ENCODE peak calls at places on chromosomes 6 and 20, in six cellular contexts. One of them, this sample, is unnamed.

GRCh38 chr6:87139236-87139635 is 16.1 kb upstream of the ZNF292 start:
- DNase-seq in A549: peak
- DNase-seq in H1: no peak
- DNase-seq in erythroblast: peak
- DNase-seq in HCT116: peak
- DNase-seq in uterus: no peak
- DNase-seq in this sample: no peak

GRCh38 chr6:132399376-132400074 is 1.8 kb downstream of the MOXD1 start:
- DNase-seq in erythroblast: no peak
- DNase-seq in A549: no peak
- DNase-seq in H1: no peak
- DNase-seq in HCT116: no peak
- DNase-seq in uterus: no peak
- DNase-seq in this sample: no peak

GRCh38 chr6:3227363-3228045 is at the start of gene TUBB2B:
- DNase-seq in HCT116: no peak
- DNase-seq in H1: peak
- DNase-seq in erythroblast: no peak
- DNase-seq in uterus: no peak
- DNase-seq in A549: no peak
- DNase-seq in this sample: no peak

GRCh38 chr20:63156221-63156671 is 59.7 kb downstream of the YTHDF1 start:
- DNase-seq in uterus: no peak
- DNase-seq in H1: no peak
- DNase-seq in erythroblast: no peak
- DNase-seq in A549: no peak
- DNase-seq in HCT116: no peak
- DNase-seq in this sample: no peak

GRCh38 chr20:55097621-55098020 is 622.2 kb downstream of the DOK5 start:
- DNase-seq in uterus: no peak
- DNase-seq in A549: no peak
- DNase-seq in erythroblast: no peak
- DNase-seq in H1: no peak
- DNase-seq in HCT116: no peak
- DNase-seq in this sample: no peak

GRCh38 chr20:61883867-61884393 is 181.8 kb downstream of the TAF4 start:
- DNase-seq in H1: no peak
- DNase-seq in A549: no peak
- DNase-seq in erythroblast: no peak
- DNase-seq in uterus: no peak
- DNase-seq in HCT116: no peak
- DNase-seq in this sample: no peak

GRCh38 chr20:45052698-45053440 is 48.1 kb downstream of the KCNS1 start:
- DNase-seq in H1: no peak
- DNase-seq in erythroblast: no peak
- DNase-seq in uterus: no peak
- DNase-seq in HCT116: no peak
- DNase-seq in A549: no peak
- DNase-seq in this sample: no peak

GRCh38 chr20:62980380-62980960 is 26.3 kb downstream of the BHLHE23 start:
- DNase-seq in H1: no peak
- DNase-seq in erythroblast: no peak
- DNase-seq in uterus: no peak
- DNase-seq in HCT116: no peak
- DNase-seq in A549: no peak
- DNase-seq in this sample: no peak

GRCh38 chr6:2875840-2876207 is 27.3 kb downstream of the SERPINB9 start:
- DNase-seq in H1: no peak
- DNase-seq in erythroblast: peak
- DNase-seq in A549: no peak
- DNase-seq in HCT116: no peak
- DNase-seq in uterus: no peak
- DNase-seq in this sample: no peak

GRCh38 chr20:41040855-41041254 is 12.2 kb downstream of the TOP1 start:
- DNase-seq in A549: no peak
- DNase-seq in uterus: no peak
- DNase-seq in erythroblast: no peak
- DNase-seq in H1: no peak
- DNase-seq in HCT116: no peak
- DNase-seq in this sample: no peak

GRCh38 chr6:44699082-44699481 is 311.6 kb downstream of the CDC5L start:
- DNase-seq in HCT116: no peak
- DNase-seq in A549: no peak
- DNase-seq in erythroblast: no peak
- DNase-seq in H1: no peak
- DNase-seq in uterus: no peak
- DNase-seq in this sample: no peak

GRCh38 chr20:50817776-50818172 is 22.9 kb downstream of the BCAS4 start:
- DNase-seq in A549: no peak
- DNase-seq in erythroblast: no peak
- DNase-seq in HCT116: no peak
- DNase-seq in H1: no peak
- DNase-seq in uterus: no peak
- DNase-seq in this sample: no peak

GRCh38 chr20:31496761-31497295 is 17.4 kb upstream of the HM13 start:
- DNase-seq in HCT116: no peak
- DNase-seq in erythroblast: no peak
- DNase-seq in H1: no peak
- DNase-seq in uterus: peak
- DNase-seq in A549: no peak
- DNase-seq in this sample: no peak

GRCh38 chr6:51029576-51029975 is 210.9 kb downstream of the TFAP2B start:
- DNase-seq in HCT116: no peak
- DNase-seq in erythroblast: no peak
- DNase-seq in uterus: no peak
- DNase-seq in A549: no peak
- DNase-seq in H1: no peak
- DNase-seq in this sample: no peak

GRCh38 chr20:47179267-47179666 is 177.2 kb downstream of the ZMYND8 start:
- DNase-seq in HCT116: no peak
- DNase-seq in uterus: no peak
- DNase-seq in H1: no peak
- DNase-seq in erythroblast: no peak
- DNase-seq in A549: no peak
- DNase-seq in this sample: no peak

GRCh38 chr20:24958506-24959385 is 9.7 kb downstream of the CST7 start:
- DNase-seq in uterus: no peak
- DNase-seq in A549: no peak
- DNase-seq in H1: no peak
- DNase-seq in HCT116: no peak
- DNase-seq in erythroblast: no peak
- DNase-seq in this sample: no peak

GRCh38 chr6:83860347-83860731 is 850 bp downstream of the CYB5R4 start:
- DNase-seq in HCT116: no peak
- DNase-seq in erythroblast: peak
- DNase-seq in A549: no peak
- DNase-seq in H1: no peak
- DNase-seq in uterus: no peak
- DNase-seq in this sample: no peak

GRCh38 chr20:145877-146276 is 3.5 kb downstream of the DEFB126 start:
- DNase-seq in HCT116: no peak
- DNase-seq in erythroblast: no peak
- DNase-seq in A549: no peak
- DNase-seq in uterus: no peak
- DNase-seq in H1: no peak
- DNase-seq in this sample: no peak

GRCh38 chr20:23146857-23147256 is 60.7 kb upstream of the CD93 start:
- DNase-seq in uterus: no peak
- DNase-seq in erythroblast: peak
- DNase-seq in A549: no peak
- DNase-seq in HCT116: no peak
- DNase-seq in H1: no peak
- DNase-seq in this sample: no peak

GRCh38 chr20:53826597-53827291 is 233.1 kb upstream of the ZNF217 start:
- DNase-seq in H1: no peak
- DNase-seq in erythroblast: no peak
- DNase-seq in HCT116: no peak
- DNase-seq in A549: peak
- DNase-seq in uterus: no peak
- DNase-seq in this sample: no peak
- TF ChIP-seq POLR2A in H1: no peak
- TF ChIP-seq POLR2A in erythroblast: no peak
- TF ChIP-seq POLR2A in HCT116: no peak
- TF ChIP-seq POLR2A in A549: no peak
- TF ChIP-seq POLR2A in uterus: no peak
- TF ChIP-seq POLR2A in this sample: no peak

DNA sequence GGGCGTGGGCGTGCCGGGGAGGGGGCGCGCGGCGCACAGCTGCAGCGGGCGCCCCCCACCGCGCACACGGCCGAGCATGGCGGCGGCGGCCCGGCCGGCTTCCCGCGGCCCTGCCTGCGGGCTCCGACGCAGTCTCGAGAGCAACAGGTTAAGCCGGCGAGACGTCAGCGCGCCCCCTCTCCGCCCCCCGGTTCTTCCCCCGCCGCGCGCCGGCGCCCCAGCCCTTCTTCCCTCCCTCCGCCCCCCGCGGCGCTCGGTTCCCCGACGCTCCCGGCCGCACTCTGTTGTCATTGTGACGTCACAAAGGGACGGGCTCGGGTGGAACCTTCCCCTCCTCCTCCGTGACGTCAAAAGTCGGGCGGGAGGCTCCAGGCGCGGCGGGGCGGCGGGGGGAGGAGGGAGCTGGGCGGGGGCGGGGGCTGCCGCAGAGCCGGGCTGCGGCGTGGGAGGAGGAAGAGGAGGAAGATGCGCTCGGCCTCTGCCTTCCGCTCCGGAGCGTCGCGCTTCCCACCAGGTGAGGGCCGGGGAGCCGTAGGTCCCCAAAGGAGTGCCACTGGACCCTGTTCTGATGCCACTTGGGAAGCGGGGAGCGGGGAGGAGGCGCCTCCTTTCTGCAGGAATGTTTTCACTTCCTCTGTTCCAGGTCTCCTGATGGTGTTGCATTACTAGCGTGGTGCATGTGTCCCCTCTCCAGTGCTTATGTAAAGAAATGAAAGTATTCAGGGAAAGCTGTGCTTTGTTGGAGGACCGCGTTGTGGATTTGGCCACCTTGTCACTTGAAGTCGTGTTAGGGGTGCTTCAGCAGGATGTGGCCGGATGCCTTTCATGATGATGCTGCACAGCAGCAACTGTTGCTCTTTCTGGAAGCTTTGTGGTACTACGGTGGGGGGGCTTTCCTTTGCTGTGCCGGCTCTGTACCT is 2.8 kb downstream of the JARID2 start:
- DNase-seq in HCT116: peak
- DNase-seq in A549: peak
- DNase-seq in H1: peak
- DNase-seq in erythroblast: peak
- DNase-seq in uterus: peak
- DNase-seq in this sample: peak
- TF ChIP-seq POLR2A in HCT116: no peak
- TF ChIP-seq POLR2A in A549: peak
- TF ChIP-seq POLR2A in H1: no peak
- TF ChIP-seq POLR2A in erythroblast: peak
- TF ChIP-seq POLR2A in uterus: no peak
- TF ChIP-seq POLR2A in this sample: peak

GRCh38 chr20:3925113-3925695 is 36.0 kb downstream of the PANK2 start:
- DNase-seq in uterus: no peak
- DNase-seq in HCT116: no peak
- DNase-seq in A549: no peak
- DNase-seq in erythroblast: no peak
- DNase-seq in H1: no peak
- DNase-seq in this sample: no peak

GRCh38 chr20:3929713-3930060 is 40.5 kb downstream of the PANK2 start:
- DNase-seq in HCT116: no peak
- DNase-seq in erythroblast: no peak
- DNase-seq in A549: no peak
- DNase-seq in H1: no peak
- DNase-seq in uterus: no peak
- DNase-seq in this sample: no peak

GRCh38 chr20:3930265-3931206 is 41.3 kb downstream of the PANK2 start:
- DNase-seq in uterus: no peak
- DNase-seq in erythroblast: peak
- DNase-seq in HCT116: no peak
- DNase-seq in A549: no peak
- DNase-seq in H1: no peak
- DNase-seq in this sample: no peak

GRCh38 chr20:3925899-3926638 is 36.9 kb downstream of the PANK2 start:
- DNase-seq in H1: no peak
- DNase-seq in uterus: no peak
- DNase-seq in A549: no peak
- DNase-seq in HCT116: no peak
- DNase-seq in erythroblast: no peak
- DNase-seq in this sample: no peak

GRCh38 chr20:3927486-3928291 is 38.5 kb downstream of the PANK2 start:
- DNase-seq in uterus: no peak
- DNase-seq in H1: peak
- DNase-seq in A549: no peak
- DNase-seq in HCT116: no peak
- DNase-seq in erythroblast: peak
- DNase-seq in this sample: no peak
- TF ChIP-seq POLR2A in uterus: no peak
- TF ChIP-seq POLR2A in H1: peak
- TF ChIP-seq POLR2A in A549: no peak
- TF ChIP-seq POLR2A in HCT116: no peak
- TF ChIP-seq POLR2A in erythroblast: peak
- TF ChIP-seq POLR2A in this sample: no peak

GRCh38 chr6:6582111-6582510 is 6.4 kb upstream of the LY86 start:
- DNase-seq in uterus: no peak
- DNase-seq in HCT116: no peak
- DNase-seq in erythroblast: no peak
- DNase-seq in A549: no peak
- DNase-seq in H1: no peak
- DNase-seq in this sample: no peak

GRCh38 chr6:6585003-6585311 is 3.6 kb upstream of the LY86 start:
- DNase-seq in A549: no peak
- DNase-seq in uterus: no peak
- DNase-seq in HCT116: no peak
- DNase-seq in H1: no peak
- DNase-seq in erythroblast: no peak
- DNase-seq in this sample: no peak

GRCh38 chr6:6583836-6584235 is 4.7 kb upstream of the LY86 start:
- DNase-seq in HCT116: peak
- DNase-seq in uterus: no peak
- DNase-seq in erythroblast: no peak
- DNase-seq in A549: peak
- DNase-seq in H1: no peak
- DNase-seq in this sample: no peak

GRCh38 chr6:6586167-6586566 is 2.4 kb upstream of the LY86 start:
- DNase-seq in erythroblast: no peak
- DNase-seq in A549: no peak
- DNase-seq in uterus: no peak
- DNase-seq in H1: no peak
- DNase-seq in HCT116: no peak
- DNase-seq in this sample: no peak

DNA sequence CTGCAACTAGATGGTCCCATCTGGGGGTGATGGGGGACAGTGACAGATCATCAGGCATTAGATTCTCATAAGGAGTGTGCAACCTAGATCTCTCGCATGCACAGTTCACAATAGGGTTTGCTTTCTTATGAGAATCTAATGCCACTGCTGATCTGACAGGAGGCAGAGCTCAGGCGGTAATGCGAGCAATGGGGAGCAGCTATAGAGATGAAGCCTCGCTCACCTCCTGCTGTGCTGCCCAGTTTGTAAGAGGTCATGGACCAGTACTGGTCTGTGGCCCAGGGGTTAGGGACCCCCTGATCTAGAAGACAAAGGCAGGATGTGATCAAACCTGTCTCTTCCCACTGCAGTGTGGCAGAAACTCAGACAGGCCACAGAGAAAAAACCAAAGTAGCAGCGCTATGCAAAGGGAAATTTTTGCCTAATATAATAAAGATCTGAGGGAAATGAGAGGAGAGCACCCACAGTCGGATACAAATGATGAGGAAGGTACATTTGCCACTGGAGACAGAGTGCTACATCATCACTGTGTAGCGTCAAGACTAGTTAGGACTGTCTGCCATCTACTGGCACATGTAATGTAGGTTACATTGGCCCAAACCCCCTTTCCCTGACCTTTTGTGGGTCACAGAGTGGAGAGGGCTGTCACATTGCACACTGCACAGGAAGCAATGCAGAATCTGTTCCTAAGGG is 4.1 kb upstream of the LY86 start:
- DNase-seq in uterus: no peak
- DNase-seq in erythroblast: no peak
- DNase-seq in A549: no peak
- DNase-seq in H1: no peak
- DNase-seq in HCT116: no peak
- DNase-seq in this sample: no peak
- TF ChIP-seq POLR2A in uterus: no peak
- TF ChIP-seq POLR2A in erythroblast: no peak
- TF ChIP-seq POLR2A in A549: no peak
- TF ChIP-seq POLR2A in H1: no peak
- TF ChIP-seq POLR2A in HCT116: no peak
- TF ChIP-seq POLR2A in this sample: no peak